ENCODE peak calls at places on chromosomes 11 and 22, in six cellular contexts. One of them, this sample, is unnamed.

GRCh38 chr11:16572946-16573345 is 165.5 kb upstream of the C11orf58 start:
- DNase-seq in activated naive CD4-positive, alpha-beta T cell: no peak
- DNase-seq in SHP77: no peak
- DNase-seq in A549: no peak
- DNase-seq in glutamatergic neuron: no peak
- DNase-seq in EH: no peak
- DNase-seq in this sample: no peak

GRCh38 chr11:6468712-6469495 is 4.8 kb downstream of the TRIM3 start:
- DNase-seq in activated naive CD4-positive, alpha-beta T cell: no peak
- DNase-seq in SHP77: peak; percentile 49
- DNase-seq in A549: no peak
- DNase-seq in glutamatergic neuron: peak; percentile 81
- DNase-seq in EH: peak; percentile 90
- DNase-seq in this sample: peak; percentile 88

GRCh38 chr11:35256296-35256695 is 117.3 kb downstream of the CD44 start:
- DNase-seq in activated naive CD4-positive, alpha-beta T cell: no peak
- DNase-seq in SHP77: no peak
- DNase-seq in A549: no peak
- DNase-seq in glutamatergic neuron: no peak
- DNase-seq in EH: no peak
- DNase-seq in this sample: no peak

GRCh38 chr11:134993691-134994243 is 581.7 kb upstream of the B3GAT1 start:
- DNase-seq in activated naive CD4-positive, alpha-beta T cell: no peak
- DNase-seq in SHP77: no peak
- DNase-seq in A549: no peak
- DNase-seq in glutamatergic neuron: no peak
- DNase-seq in EH: no peak
- DNase-seq in this sample: no peak

GRCh38 chr11:12288212-12288933 is 89.0 kb upstream of the PARVA start:
- DNase-seq in activated naive CD4-positive, alpha-beta T cell: peak; percentile 9
- DNase-seq in SHP77: peak; percentile 68
- DNase-seq in A549: peak; percentile 88
- DNase-seq in glutamatergic neuron: peak; percentile 95
- DNase-seq in EH: peak; percentile 95
- DNase-seq in this sample: peak; percentile 82

GRCh38 chr22:22981670-22982571 is 88.4 kb upstream of the GNAZ start:
- DNase-seq in activated naive CD4-positive, alpha-beta T cell: no peak
- DNase-seq in SHP77: no peak
- DNase-seq in A549: no peak
- DNase-seq in glutamatergic neuron: no peak
- DNase-seq in EH: no peak
- DNase-seq in this sample: no peak

GRCh38 chr22:48045369-48045768 is 1282.9 kb downstream of the TBC1D22A start:
- DNase-seq in activated naive CD4-positive, alpha-beta T cell: no peak
- DNase-seq in SHP77: no peak
- DNase-seq in A549: no peak
- DNase-seq in glutamatergic neuron: no peak
- DNase-seq in EH: no peak
- DNase-seq in this sample: no peak

GRCh38 chr11:73312806-73313403 is 4.8 kb downstream of the ARHGEF17 start:
- DNase-seq in activated naive CD4-positive, alpha-beta T cell: no peak
- DNase-seq in SHP77: no peak
- DNase-seq in A549: no peak
- DNase-seq in glutamatergic neuron: no peak
- DNase-seq in EH: peak; percentile 71
- DNase-seq in this sample: no peak

GRCh38 chr11:87491381-87491780 is 453.6 kb downstream of the TMEM135 start:
- DNase-seq in activated naive CD4-positive, alpha-beta T cell: no peak
- DNase-seq in SHP77: no peak
- DNase-seq in A549: no peak
- DNase-seq in glutamatergic neuron: no peak
- DNase-seq in EH: no peak
- DNase-seq in this sample: no peak

GRCh38 chr11:76456571-76456970 is 11.8 kb downstream of the EMSY start:
- DNase-seq in activated naive CD4-positive, alpha-beta T cell: no peak
- DNase-seq in SHP77: no peak
- DNase-seq in A549: no peak
- DNase-seq in glutamatergic neuron: no peak
- DNase-seq in EH: no peak
- DNase-seq in this sample: no peak

GRCh38 chr11:116928102-116928777 is 90.8 kb upstream of the APOA1 start:
- DNase-seq in activated naive CD4-positive, alpha-beta T cell: no peak
- DNase-seq in SHP77: no peak
- DNase-seq in A549: no peak
- DNase-seq in glutamatergic neuron: no peak
- DNase-seq in EH: no peak
- DNase-seq in this sample: no peak

GRCh38 chr11:20658135-20658534 is 11.3 kb upstream of the NELL1 start:
- DNase-seq in activated naive CD4-positive, alpha-beta T cell: no peak
- DNase-seq in SHP77: peak; percentile 51
- DNase-seq in A549: no peak
- DNase-seq in glutamatergic neuron: no peak
- DNase-seq in EH: no peak
- DNase-seq in this sample: no peak

GRCh38 chr22:48112687-48113521 is 1350.5 kb downstream of the TBC1D22A start:
- DNase-seq in activated naive CD4-positive, alpha-beta T cell: no peak
- DNase-seq in SHP77: no peak
- DNase-seq in A549: no peak
- DNase-seq in glutamatergic neuron: no peak
- DNase-seq in EH: no peak
- DNase-seq in this sample: no peak

GRCh38 chr11:123640677-123641494 is 13.5 kb downstream of the SCN3B start:
- DNase-seq in activated naive CD4-positive, alpha-beta T cell: peak; percentile 18
- DNase-seq in SHP77: peak; percentile 20
- DNase-seq in A549: peak; percentile 43
- DNase-seq in glutamatergic neuron: peak; percentile 76
- DNase-seq in EH: peak; percentile 54
- DNase-seq in this sample: no peak

GRCh38 chr11:57781529-57781943 is 19.9 kb downstream of the CTNND1 start:
- DNase-seq in activated naive CD4-positive, alpha-beta T cell: no peak
- DNase-seq in SHP77: no peak
- DNase-seq in A549: no peak
- DNase-seq in glutamatergic neuron: no peak
- DNase-seq in EH: no peak
- DNase-seq in this sample: peak; percentile 68

GRCh38 chr11:107957109-107957588 is 28.9 kb downstream of the RAB39A start:
- DNase-seq in activated naive CD4-positive, alpha-beta T cell: no peak
- DNase-seq in SHP77: no peak
- DNase-seq in A549: no peak
- DNase-seq in glutamatergic neuron: no peak
- DNase-seq in EH: peak; percentile 34
- DNase-seq in this sample: no peak

GRCh38 chr11:2318707-2319106 is 16.9 kb downstream of the TSPAN32 start:
- DNase-seq in activated naive CD4-positive, alpha-beta T cell: no peak
- DNase-seq in SHP77: no peak
- DNase-seq in A549: no peak
- DNase-seq in glutamatergic neuron: no peak
- DNase-seq in EH: no peak
- DNase-seq in this sample: no peak

GRCh38 chr22:34950480-34950879 is 115.5 kb upstream of the ISX start:
- DNase-seq in activated naive CD4-positive, alpha-beta T cell: no peak
- DNase-seq in SHP77: no peak
- DNase-seq in A549: no peak
- DNase-seq in glutamatergic neuron: no peak
- DNase-seq in EH: peak; percentile 47
- DNase-seq in this sample: no peak

GRCh38 chr11:123061403-123062157 is at the start of gene HSPA8:
- DNase-seq in activated naive CD4-positive, alpha-beta T cell: peak; percentile 53
- DNase-seq in SHP77: peak; percentile 37
- DNase-seq in A549: no peak
- DNase-seq in glutamatergic neuron: peak; percentile 47
- DNase-seq in EH: peak; percentile 66
- DNase-seq in this sample: no peak

GRCh38 chr11:6249822-6250555 is 9.6 kb upstream of the CCKBR start:
- DNase-seq in activated naive CD4-positive, alpha-beta T cell: no peak
- DNase-seq in SHP77: no peak
- DNase-seq in A549: peak; percentile 36
- DNase-seq in glutamatergic neuron: no peak
- DNase-seq in EH: peak; percentile 76
- DNase-seq in this sample: no peak

GRCh38 chr11:73143126-73143838 is 1.2 kb upstream of the FCHSD2 start:
- DNase-seq in activated naive CD4-positive, alpha-beta T cell: no peak
- DNase-seq in SHP77: peak; percentile 54
- DNase-seq in A549: no peak
- DNase-seq in glutamatergic neuron: no peak
- DNase-seq in EH: no peak
- DNase-seq in this sample: no peak

GRCh38 chr11:125433454-125434121 is 62.5 kb downstream of the FEZ1 start:
- DNase-seq in activated naive CD4-positive, alpha-beta T cell: no peak
- DNase-seq in SHP77: peak; percentile 53
- DNase-seq in A549: peak; percentile 45
- DNase-seq in glutamatergic neuron: peak; percentile 77
- DNase-seq in EH: peak; percentile 62
- DNase-seq in this sample: peak; percentile 76

GRCh38 chr11:22666320-22666699 is at the start of gene GAS2:
- DNase-seq in activated naive CD4-positive, alpha-beta T cell: no peak
- DNase-seq in SHP77: no peak
- DNase-seq in A549: no peak
- DNase-seq in glutamatergic neuron: no peak
- DNase-seq in EH: no peak
- DNase-seq in this sample: no peak

GRCh38 chr11:30967579-30967978 is 381.4 kb upstream of the MPPED2 start:
- DNase-seq in activated naive CD4-positive, alpha-beta T cell: no peak
- DNase-seq in SHP77: no peak
- DNase-seq in A549: no peak
- DNase-seq in glutamatergic neuron: no peak
- DNase-seq in EH: no peak
- DNase-seq in this sample: no peak

GRCh38 chr11:72411623-72412532 is 22.5 kb downstream of the CLPB start:
- DNase-seq in activated naive CD4-positive, alpha-beta T cell: no peak
- DNase-seq in SHP77: peak; percentile 39
- DNase-seq in A549: no peak
- DNase-seq in glutamatergic neuron: peak; percentile 42
- DNase-seq in EH: no peak
- DNase-seq in this sample: no peak

GRCh38 chr22:35230839-35231584 is 26.3 kb upstream of the HMGXB4 start:
- DNase-seq in activated naive CD4-positive, alpha-beta T cell: no peak
- DNase-seq in SHP77: peak; percentile 63
- DNase-seq in A549: no peak
- DNase-seq in glutamatergic neuron: no peak
- DNase-seq in EH: peak; percentile 13
- DNase-seq in this sample: no peak

GRCh38 chr11:130729678-130730300 is 186.5 kb downstream of the SNX19 start:
- DNase-seq in activated naive CD4-positive, alpha-beta T cell: no peak
- DNase-seq in SHP77: no peak
- DNase-seq in A549: no peak
- DNase-seq in glutamatergic neuron: no peak
- DNase-seq in EH: no peak
- DNase-seq in this sample: no peak

GRCh38 chr22:40238425-40239344 is 61.0 kb downstream of the TNRC6B start:
- DNase-seq in activated naive CD4-positive, alpha-beta T cell: no peak
- DNase-seq in SHP77: no peak
- DNase-seq in A549: peak; percentile 49
- DNase-seq in glutamatergic neuron: no peak
- DNase-seq in EH: peak; percentile 87
- DNase-seq in this sample: no peak

GRCh38 chr11:45151362-45151982 is 5.0 kb downstream of the PRDM11 start:
- DNase-seq in activated naive CD4-positive, alpha-beta T cell: no peak
- DNase-seq in SHP77: no peak
- DNase-seq in A549: no peak
- DNase-seq in glutamatergic neuron: no peak
- DNase-seq in EH: no peak
- DNase-seq in this sample: no peak

GRCh38 chr22:32413715-32414114 is 1.7 kb upstream of the RTCB start:
- DNase-seq in activated naive CD4-positive, alpha-beta T cell: no peak
- DNase-seq in SHP77: no peak
- DNase-seq in A549: peak; percentile 10
- DNase-seq in glutamatergic neuron: no peak
- DNase-seq in EH: peak; percentile 22
- DNase-seq in this sample: no peak

GRCh38 chr11:9073826-9074225 is 17.6 kb downstream of the SCUBE2 start:
- DNase-seq in activated naive CD4-positive, alpha-beta T cell: no peak
- DNase-seq in SHP77: no peak
- DNase-seq in A549: no peak
- DNase-seq in glutamatergic neuron: no peak
- DNase-seq in EH: no peak
- DNase-seq in this sample: no peak

GRCh38 chr11:105078283-105078682 is 33.1 kb upstream of the CARD16 start:
- DNase-seq in activated naive CD4-positive, alpha-beta T cell: no peak
- DNase-seq in SHP77: no peak
- DNase-seq in A549: no peak
- DNase-seq in glutamatergic neuron: no peak
- DNase-seq in EH: no peak
- DNase-seq in this sample: no peak

GRCh38 chr11:134557571-134558257 is 145.7 kb upstream of the B3GAT1 start:
- DNase-seq in activated naive CD4-positive, alpha-beta T cell: no peak
- DNase-seq in SHP77: no peak
- DNase-seq in A549: no peak
- DNase-seq in glutamatergic neuron: peak; percentile 3
- DNase-seq in EH: no peak
- DNase-seq in this sample: no peak

GRCh38 chr11:834371-835316 is 1.9 kb downstream of the CD151 start:
- DNase-seq in activated naive CD4-positive, alpha-beta T cell: no peak
- DNase-seq in SHP77: peak; percentile 30
- DNase-seq in A549: peak; percentile 81
- DNase-seq in glutamatergic neuron: peak; percentile 22
- DNase-seq in EH: peak; percentile 87
- DNase-seq in this sample: no peak

This sample was measured in H1.